ENCODE peak calls at places on chromosomes 2 and 18, in eight cellular contexts. H is T1000; J is B cell; O is stimulated activated CD4-positive, alpha-beta T cell treated with anti-CD3 and anti-CD28 coated beads, Interleukin-15, amount 100 ng/mL, for 24 hours; L is HCT116; W is cardiac muscle cell; U is glomerular endothelial cell; B is RPMI7951. S is an unnamed sample.

GRCh38 chr2:85481818-85482777 is 56.9 kb upstream of the MAT2A start:
- DNase-seq in U (no peak), B (no peak), O (no peak), W (no peak), H (no peak), J (no peak), L (no peak), S (no peak)

GRCh38 chr2:72996152-72996502 is 75.4 kb downstream of the SFXN5 start:
- DNase-seq in H (no peak), J (no peak), O (no peak), W (no peak), L (no peak), B (no peak), U (no peak), S (no peak)

GRCh38 chr2:121360566-121361300 is 75.7 kb upstream of the TFCP2L1 start:
- DNase-seq in L (no peak), O (no peak), W (peak), H (peak), B (peak), U (peak), J (no peak), S (peak)

GRCh38 chr2:219109468-219109867 is 48.7 kb upstream of the IHH start:
- DNase-seq in J (no peak), L (no peak), W (no peak), H (no peak), O (peak), U (no peak), B (no peak), S (no peak)

GRCh38 chr18:80249217-80250093 is 2.1 kb upstream of the PARD6G start:
- DNase-seq in H (no peak), W (no peak), O (no peak), J (no peak), U (no peak), B (no peak), L (no peak), S (no peak)

GRCh38 chr2:157792345-157793052 is 83.6 kb downstream of the ACVR1 start:
- DNase-seq in U (no peak), H (no peak), J (no peak), W (peak), B (peak), L (no peak), O (no peak), S (no peak)

GRCh38 chr2:11292464-11293255 is 51.8 kb downstream of the ROCK2 start:
- DNase-seq in W (peak), U (peak), L (no peak), H (no peak), J (no peak), O (no peak), B (peak), S (no peak)

GRCh38 chr2:74587664-74588277 is 33.3 kb downstream of the DOK1 start:
- DNase-seq in B (peak), J (peak), H (peak), U (no peak), W (peak), O (peak), L (peak), S (peak)

GRCh38 chr2:240420206-240420899 is 15.1 kb upstream of the GPC1 start:
- DNase-seq in H (no peak), U (no peak), O (no peak), J (no peak), B (no peak), W (no peak), L (no peak), S (peak)

GRCh38 chr2:120438301-120439066 is 92.5 kb downstream of the INHBB start:
- DNase-seq in H (no peak), J (no peak), O (no peak), L (no peak), U (no peak), B (no peak), W (no peak), S (no peak)

GRCh38 chr2:83224591-83224990 is 1234.5 kb downstream of the SUCLG1 start:
- DNase-seq in B (no peak), U (no peak), O (no peak), J (no peak), W (no peak), H (no peak), L (no peak), S (no peak)